ENCODE peak calls at places on chromosomes 4 and X, in seven cellular contexts. X is D341Med, J is NCI-H1105, O is HFFc6, V is bronchial epithelial cell, S is astrocyte of the spinal cord, K is ecto neural progenitor cell. W is an unnamed sample.
A peak's percentile ranks its signal among the peaks of the same experiment; 100 is the strongest.

GRCh38 chr4:113145519-113146291 is 96.3 kb downstream of the ANK2 start:
- DNase-seq in S (no peak), X (no peak), K (peak; percentile 59), V (no peak), J (no peak), O (no peak), W (peak; percentile 72)

GRCh38 chr4:84875636-84876371 is 90.7 kb downstream of the WDFY3 start:
- DNase-seq in V (no peak), J (no peak), X (no peak), O (no peak), S (no peak), K (no peak), W (no peak)

GRCh38 chr4:8162625-8163024 is 4.0 kb upstream of the ABLIM2 start:
- DNase-seq in X (no peak), S (no peak), J (no peak), O (no peak), K (no peak), V (peak; percentile 44), W (peak; percentile 37)

GRCh38 chr4:163164591-163164990 is 2.1 kb downstream of the NAF1 start:
- DNase-seq in O (no peak), V (peak; percentile 70), S (no peak), J (no peak), K (no peak), X (no peak), W (no peak)

GRCh38 chrX:13128104-13128503 is 83.7 kb upstream of the FAM9C start:
- DNase-seq in X (no peak), V (peak; percentile 64), S (no peak), O (no peak), K (no peak), J (no peak), W (no peak)

GRCh38 chrX:66008403-66008970 is 31.4 kb downstream of the VSIG4 start:
- DNase-seq in O (no peak), K (no peak), V (no peak), S (no peak), X (no peak), J (no peak), W (no peak)

GRCh38 chr4:84286048-84286447 is 213.0 kb downstream of the NKX6-1 start:
- DNase-seq in J (no peak), V (no peak), X (no peak), S (no peak), O (no peak), K (no peak), W (peak; percentile 2)

GRCh38 chr4:15651682-15652081 is 3.5 kb downstream of the FBXL5 start:
- DNase-seq in S (no peak), O (no peak), X (no peak), J (no peak), V (no peak), K (no peak), W (no peak)

GRCh38 chr4:160044693-160045092 is 941.8 kb downstream of the RAPGEF2 start:
- DNase-seq in K (no peak), O (no peak), J (no peak), S (no peak), V (no peak), X (no peak), W (no peak)

GRCh38 chr4:5884804-5885203 is 8.1 kb downstream of the CRMP1 start:
- DNase-seq in X (no peak), S (no peak), K (no peak), J (no peak), V (no peak), O (no peak), W (peak; percentile 34)

GRCh38 chr4:107600456-107600855 is 119.6 kb downstream of the PAPSS1 start:
- DNase-seq in S (peak; percentile 68), J (no peak), O (peak; percentile 41), V (no peak), K (no peak), X (no peak), W (no peak)

GRCh38 chr4:26384380-26385057 is 63.7 kb downstream of the RBPJ start:
- DNase-seq in S (no peak), X (no peak), K (no peak), O (no peak), J (no peak), V (no peak), W (peak; percentile 11)

GRCh38 chr4:170777663-170778062 is 687.9 kb upstream of the AADAT start:
- DNase-seq in J (no peak), K (no peak), O (no peak), X (no peak), S (no peak), V (no peak), W (no peak)

GRCh38 chr4:184907216-184907615 is 81.4 kb upstream of the ACSL1 start:
- DNase-seq in V (no peak), S (no peak), J (no peak), K (no peak), X (no peak), O (no peak), W (peak; percentile 22)

GRCh38 chr4:188127157-188127874 is 11.9 kb upstream of the TRIML1 start:
- DNase-seq in J (no peak), O (peak; percentile 58), K (no peak), X (no peak), S (peak; percentile 41), V (peak; percentile 90), W (no peak)

GRCh38 chr4:80911458-80911857 is 119.0 kb upstream of the BMP3 start:
- DNase-seq in X (no peak), S (no peak), J (no peak), O (no peak), K (no peak), V (no peak), W (no peak)

GRCh38 chr4:8274772-8275241 is 5.3 kb downstream of the HTRA3 start:
- DNase-seq in V (no peak), S (peak; percentile 93), K (peak; percentile 90), X (peak; percentile 92), O (peak; percentile 92), J (no peak), W (peak; percentile 51)

GRCh38 chr4:87009095-87009648 is 74.4 kb downstream of the AFF1 start:
- DNase-seq in K (no peak), X (peak; percentile 40), J (no peak), V (peak; percentile 20), O (no peak), S (no peak), W (no peak)

GRCh38 chr4:4866124-4866832 is 6.8 kb downstream of the MSX1 start:
- DNase-seq in S (peak; percentile 27), K (peak; percentile 74), J (no peak), V (no peak), X (peak; percentile 72), O (no peak), W (peak; percentile 42)

GRCh38 chr4:186820371-186820990 is 96.8 kb upstream of the FAT1 start:
- DNase-seq in V (no peak), X (peak; percentile 65), O (peak; percentile 26), K (no peak), S (peak; percentile 71), J (no peak), W (peak; percentile 2)

GRCh38 chr4:2598661-2599654 is 62.5 kb downstream of the FAM193A start:
- DNase-seq in X (no peak), V (no peak), K (no peak), S (peak; percentile 22), J (no peak), O (no peak), W (no peak)

GRCh38 chrX:136186023-136186413 is 38.7 kb downstream of the FHL1 start:
- DNase-seq in K (no peak), V (no peak), X (no peak), S (no peak), J (no peak), O (no peak), W (no peak)

GRCh38 chr4:1471443-1472147 is 65.4 kb upstream of the NKX1-1 start:
- DNase-seq in J (no peak), O (no peak), K (no peak), X (peak; percentile 51), V (no peak), S (no peak), W (no peak)

GRCh38 chr4:23500876-23501275 is 389.0 kb downstream of the PPARGC1A start:
- DNase-seq in V (no peak), J (peak; percentile 7), K (no peak), O (no peak), S (no peak), X (no peak), W (peak; percentile 71)

GRCh38 chr4:61064636-61065035 is 135.5 kb upstream of the ADGRL3 start:
- DNase-seq in K (no peak), X (no peak), S (no peak), O (no peak), J (no peak), V (peak; percentile 1), W (no peak)

GRCh38 chr4:34676390-34676789 is 1567.9 kb downstream of the ARAP2 start:
- DNase-seq in S (no peak), V (peak; percentile 7), O (no peak), X (no peak), K (no peak), J (no peak), W (peak; percentile 45)

GRCh38 chrX:118495958-118496762 is 545 bp downstream of the DOCK11 start:
- DNase-seq in O (no peak), J (peak; percentile 18), S (peak; percentile 10), V (no peak), X (peak; percentile 50), K (no peak), W (peak; percentile 71)

GRCh38 chr4:25043548-25043947 is 12.8 kb upstream of the LGI2 start:
- DNase-seq in O (no peak), V (no peak), K (no peak), S (no peak), J (no peak), X (no peak), W (no peak)

GRCh38 chr4:148764720-148765119 is 322.5 kb upstream of the NR3C2 start:
- DNase-seq in J (no peak), O (no peak), K (no peak), V (no peak), X (no peak), S (no peak), W (no peak)

GRCh38 chrX:115535421-115535820 is 25.6 kb upstream of the PLS3 start:
- DNase-seq in O (no peak), J (no peak), S (no peak), V (no peak), K (no peak), X (no peak), W (no peak)

GRCh38 chr4:137823007-137823406 is 290.7 kb upstream of the PCDH18 start:
- DNase-seq in S (no peak), V (peak; percentile 67), X (no peak), K (no peak), O (no peak), J (no peak), W (no peak)

GRCh38 chr4:185210102-185210981 is 944 bp downstream of the SNX25 start:
- DNase-seq in X (peak; percentile 72), V (no peak), S (peak; percentile 68), J (no peak), O (peak; percentile 36), K (peak; percentile 72), W (peak; percentile 65)

GRCh38 chrX:38271154-38271716 is 50.6 kb upstream of the SRPX start:
- DNase-seq in X (no peak), K (no peak), O (no peak), S (peak; percentile 20), J (no peak), V (no peak), W (no peak)

W was measured in DMS53.